ENCODE peak calls at places on chromosomes 11 and 22, in nine cellular contexts. One of them, this sample, is unnamed.

GRCh38 chr22:50459443-50460140 is 15.2 kb downstream of the SBF1 start:
- DNase-seq in progenitor cell of endocrine pancreas: no peak
- DNase-seq in PC-3: no peak
- DNase-seq in transverse colon: no peak
- DNase-seq in ascending aorta: no peak
- DNase-seq in GM20000: no peak
- DNase-seq in heart left ventricle: no peak
- DNase-seq in lung: no peak
- DNase-seq in fibroblast of mammary gland: no peak
- DNase-seq in this sample: no peak

GRCh38 chr11:19102521-19102900 is 14.5 kb upstream of the ZDHHC13 start:
- DNase-seq in progenitor cell of endocrine pancreas: no peak
- DNase-seq in PC-3: no peak
- DNase-seq in transverse colon: peak; percentile 71
- DNase-seq in ascending aorta: no peak
- DNase-seq in GM20000: no peak
- DNase-seq in heart left ventricle: no peak
- DNase-seq in lung: no peak
- DNase-seq in fibroblast of mammary gland: no peak
- DNase-seq in this sample: no peak

GRCh38 chr11:112877561-112877960 is 83.7 kb upstream of the NCAM1 start:
- DNase-seq in progenitor cell of endocrine pancreas: no peak
- DNase-seq in PC-3: no peak
- DNase-seq in transverse colon: no peak
- DNase-seq in ascending aorta: no peak
- DNase-seq in GM20000: no peak
- DNase-seq in heart left ventricle: no peak
- DNase-seq in lung: no peak
- DNase-seq in fibroblast of mammary gland: no peak
- DNase-seq in this sample: peak; percentile 30

GRCh38 chr11:124470516-124471231 is 25.2 kb upstream of the OR8B8 start:
- DNase-seq in progenitor cell of endocrine pancreas: no peak
- DNase-seq in PC-3: no peak
- DNase-seq in transverse colon: no peak
- DNase-seq in ascending aorta: no peak
- DNase-seq in GM20000: no peak
- DNase-seq in heart left ventricle: peak; percentile 64
- DNase-seq in lung: no peak
- DNase-seq in fibroblast of mammary gland: peak; percentile 10
- DNase-seq in this sample: no peak

GRCh38 chr22:27835446-27835845 is 33.9 kb upstream of the MN1 start:
- DNase-seq in progenitor cell of endocrine pancreas: no peak
- DNase-seq in PC-3: no peak
- DNase-seq in transverse colon: no peak
- DNase-seq in ascending aorta: peak; percentile 33
- DNase-seq in GM20000: no peak
- DNase-seq in heart left ventricle: no peak
- DNase-seq in lung: no peak
- DNase-seq in fibroblast of mammary gland: no peak
- DNase-seq in this sample: no peak

GRCh38 chr11:131223198-131223975 is 147.0 kb upstream of the NTM start:
- DNase-seq in progenitor cell of endocrine pancreas: no peak
- DNase-seq in PC-3: no peak
- DNase-seq in transverse colon: no peak
- DNase-seq in ascending aorta: no peak
- DNase-seq in GM20000: no peak
- DNase-seq in heart left ventricle: no peak
- DNase-seq in lung: no peak
- DNase-seq in fibroblast of mammary gland: no peak
- DNase-seq in this sample: no peak

GRCh38 chr11:116694815-116695590 is 77.8 kb downstream of the BUD13 start:
- DNase-seq in progenitor cell of endocrine pancreas: no peak
- DNase-seq in PC-3: peak; percentile 89
- DNase-seq in transverse colon: no peak
- DNase-seq in ascending aorta: peak; percentile 40
- DNase-seq in GM20000: no peak
- DNase-seq in heart left ventricle: no peak
- DNase-seq in lung: no peak
- DNase-seq in fibroblast of mammary gland: no peak
- DNase-seq in this sample: no peak

GRCh38 chr11:2783536-2784082 is 83.8 kb upstream of the KCNQ1OT1 start:
- DNase-seq in progenitor cell of endocrine pancreas: no peak
- DNase-seq in PC-3: no peak
- DNase-seq in transverse colon: no peak
- DNase-seq in ascending aorta: no peak
- DNase-seq in GM20000: no peak
- DNase-seq in heart left ventricle: no peak
- DNase-seq in lung: no peak
- DNase-seq in fibroblast of mammary gland: peak; percentile 24
- DNase-seq in this sample: no peak

GRCh38 chr11:61975638-61976419 is 8.4 kb upstream of the FTH1 start:
- DNase-seq in progenitor cell of endocrine pancreas: no peak
- DNase-seq in PC-3: no peak
- DNase-seq in transverse colon: no peak
- DNase-seq in ascending aorta: peak; percentile 58
- DNase-seq in GM20000: no peak
- DNase-seq in heart left ventricle: no peak
- DNase-seq in lung: no peak
- DNase-seq in fibroblast of mammary gland: no peak
- DNase-seq in this sample: no peak

GRCh38 chr11:124667601-124668000 is 5.9 kb downstream of the SIAE start:
- DNase-seq in progenitor cell of endocrine pancreas: no peak
- DNase-seq in PC-3: no peak
- DNase-seq in transverse colon: no peak
- DNase-seq in ascending aorta: no peak
- DNase-seq in GM20000: no peak
- DNase-seq in heart left ventricle: no peak
- DNase-seq in lung: no peak
- DNase-seq in fibroblast of mammary gland: no peak
- DNase-seq in this sample: no peak

GRCh38 chr22:46997311-46997970 is 235.0 kb downstream of the TBC1D22A start:
- DNase-seq in progenitor cell of endocrine pancreas: no peak
- DNase-seq in PC-3: no peak
- DNase-seq in transverse colon: no peak
- DNase-seq in ascending aorta: no peak
- DNase-seq in GM20000: no peak
- DNase-seq in heart left ventricle: no peak
- DNase-seq in lung: no peak
- DNase-seq in fibroblast of mammary gland: no peak
- DNase-seq in this sample: no peak

DNA sequence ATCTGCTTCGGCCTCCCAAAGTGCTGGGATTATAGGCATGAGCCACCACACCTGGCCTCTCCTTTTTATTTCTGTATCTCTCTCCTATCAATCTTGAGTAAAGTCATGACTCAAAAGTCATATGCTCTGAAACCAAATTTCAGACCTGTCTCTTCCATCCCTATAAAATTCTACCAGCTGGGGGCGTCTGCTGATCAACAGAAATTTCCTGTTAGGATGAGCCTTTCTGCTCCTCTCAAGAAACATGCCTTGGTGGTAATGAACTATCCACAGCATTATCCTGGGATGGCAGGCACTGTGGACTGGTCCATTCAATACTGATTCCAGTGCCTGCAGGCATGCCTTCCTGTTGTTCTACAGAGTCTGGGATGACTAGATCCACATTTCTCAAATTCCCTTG is 472.6 kb downstream of the NELL1 start:
- DNase-seq in progenitor cell of endocrine pancreas: no peak
- DNase-seq in PC-3: no peak
- DNase-seq in transverse colon: no peak
- DNase-seq in ascending aorta: no peak
- DNase-seq in GM20000: no peak
- DNase-seq in heart left ventricle: no peak
- DNase-seq in lung: no peak
- DNase-seq in fibroblast of mammary gland: no peak
- DNase-seq in this sample: no peak
- TF ChIP-seq CTCF in progenitor cell of endocrine pancreas: peak; percentile 43
- TF ChIP-seq CTCF in PC-3: no peak
- TF ChIP-seq CTCF in transverse colon: no peak
- TF ChIP-seq CTCF in ascending aorta: no peak
- TF ChIP-seq CTCF in GM20000: no peak
- TF ChIP-seq CTCF in heart left ventricle: no peak
- TF ChIP-seq CTCF in lung: no peak
- TF ChIP-seq CTCF in fibroblast of mammary gland: no peak
- TF ChIP-seq CTCF in this sample: peak; percentile 30

DNA sequence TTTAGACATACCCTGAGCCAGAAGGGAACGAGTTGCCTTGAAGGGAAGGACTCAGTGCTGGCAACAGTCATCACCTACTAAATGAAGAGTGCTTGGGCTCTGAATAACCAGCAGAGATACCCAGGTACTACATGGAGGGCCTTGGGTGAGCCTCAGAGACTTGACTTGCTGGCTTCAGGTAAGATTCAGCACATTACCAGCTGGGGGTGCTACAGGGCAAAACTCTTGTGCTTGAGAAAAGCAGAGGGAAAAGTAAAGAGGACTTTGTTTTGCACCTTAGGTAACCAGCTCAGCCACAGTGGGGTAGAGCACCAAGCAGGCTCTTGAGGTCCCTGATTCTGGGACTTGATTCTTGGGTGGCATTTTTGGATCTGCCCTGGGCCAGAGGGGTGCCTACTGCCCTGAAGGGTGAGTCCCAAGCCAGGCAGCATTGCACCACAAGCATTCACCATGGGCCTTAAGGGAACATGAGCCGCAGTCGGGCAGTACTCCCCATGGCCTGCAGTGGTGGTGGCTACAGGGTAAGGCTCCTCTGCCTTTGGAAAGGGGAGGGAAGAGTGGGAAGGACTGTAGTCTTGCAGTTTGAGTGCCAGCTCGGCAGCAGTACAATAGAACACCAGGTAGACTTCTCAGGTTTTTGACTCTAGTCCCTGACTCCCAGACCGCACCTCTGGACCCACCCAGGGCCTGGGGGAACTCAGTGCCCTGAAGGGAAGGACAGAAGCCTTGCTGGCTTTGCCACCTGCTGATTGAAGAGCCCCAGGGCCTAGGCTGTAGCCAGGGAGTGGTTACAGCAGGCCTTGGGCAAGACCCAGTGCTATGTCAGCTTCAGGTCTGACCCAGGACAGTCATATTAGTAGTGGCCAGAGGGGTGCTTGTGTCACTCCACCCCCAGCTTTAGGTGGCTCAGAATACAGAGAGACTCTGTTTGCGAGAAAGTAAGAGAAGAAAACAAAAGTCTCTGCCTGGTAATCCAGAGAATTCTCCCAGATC is 22.7 kb upstream of the PLEKHA7 start:
- DNase-seq in progenitor cell of endocrine pancreas: no peak
- DNase-seq in PC-3: peak; percentile 26
- DNase-seq in transverse colon: peak; percentile 43
- DNase-seq in ascending aorta: no peak
- DNase-seq in GM20000: no peak
- DNase-seq in heart left ventricle: no peak
- DNase-seq in lung: no peak
- DNase-seq in fibroblast of mammary gland: peak; percentile 5
- DNase-seq in this sample: no peak
- TF ChIP-seq CTCF in progenitor cell of endocrine pancreas: peak; percentile 39
- TF ChIP-seq CTCF in PC-3: peak; percentile 29
- TF ChIP-seq CTCF in transverse colon: peak; percentile 19
- TF ChIP-seq CTCF in ascending aorta: no peak
- TF ChIP-seq CTCF in GM20000: no peak
- TF ChIP-seq CTCF in heart left ventricle: no peak
- TF ChIP-seq CTCF in lung: no peak
- TF ChIP-seq CTCF in fibroblast of mammary gland: peak; percentile 12
- TF ChIP-seq CTCF in this sample: no peak

DNA sequence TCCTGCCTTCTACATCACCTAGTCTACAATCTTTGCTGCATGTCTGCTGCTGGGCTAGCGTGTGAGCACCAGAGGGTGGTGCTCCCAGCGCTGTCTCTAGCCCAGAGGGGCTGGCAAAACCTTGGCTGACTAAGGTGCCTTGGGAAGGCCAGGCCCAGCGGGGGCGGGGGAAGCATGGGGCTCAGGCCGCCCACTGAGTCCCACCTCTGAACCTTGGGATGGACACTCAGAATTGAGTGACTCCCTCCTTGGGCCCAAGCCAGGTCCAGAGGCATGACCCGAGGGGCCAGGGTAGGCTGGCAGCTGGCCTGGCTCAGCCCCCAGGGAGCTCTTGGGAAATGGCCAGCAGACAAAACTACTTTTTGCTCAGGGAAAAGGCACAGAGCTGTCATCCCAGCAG is 7.6 kb upstream of the GAL3ST1 start:
- DNase-seq in progenitor cell of endocrine pancreas: no peak
- DNase-seq in PC-3: no peak
- DNase-seq in transverse colon: no peak
- DNase-seq in ascending aorta: no peak
- DNase-seq in GM20000: no peak
- DNase-seq in heart left ventricle: no peak
- DNase-seq in lung: no peak
- DNase-seq in fibroblast of mammary gland: peak; percentile 22
- DNase-seq in this sample: no peak
- TF ChIP-seq CTCF in progenitor cell of endocrine pancreas: no peak
- TF ChIP-seq CTCF in PC-3: no peak
- TF ChIP-seq CTCF in transverse colon: no peak
- TF ChIP-seq CTCF in ascending aorta: no peak
- TF ChIP-seq CTCF in GM20000: no peak
- TF ChIP-seq CTCF in heart left ventricle: no peak
- TF ChIP-seq CTCF in lung: no peak
- TF ChIP-seq CTCF in fibroblast of mammary gland: no peak
- TF ChIP-seq CTCF in this sample: no peak

GRCh38 chr11:126114486-126115252 is 52.0 kb upstream of the CDON start:
- DNase-seq in progenitor cell of endocrine pancreas: no peak
- DNase-seq in PC-3: no peak
- DNase-seq in transverse colon: no peak
- DNase-seq in ascending aorta: no peak
- DNase-seq in GM20000: no peak
- DNase-seq in heart left ventricle: no peak
- DNase-seq in lung: no peak
- DNase-seq in fibroblast of mammary gland: no peak
- DNase-seq in this sample: no peak

GRCh38 chr11:126113963-126114362 is 51.3 kb upstream of the CDON start:
- DNase-seq in progenitor cell of endocrine pancreas: no peak
- DNase-seq in PC-3: no peak
- DNase-seq in transverse colon: no peak
- DNase-seq in ascending aorta: no peak
- DNase-seq in GM20000: no peak
- DNase-seq in heart left ventricle: no peak
- DNase-seq in lung: no peak
- DNase-seq in fibroblast of mammary gland: peak; percentile 57
- DNase-seq in this sample: no peak

GRCh38 chr11:126112547-126112946 is 49.9 kb upstream of the CDON start:
- DNase-seq in progenitor cell of endocrine pancreas: no peak
- DNase-seq in PC-3: no peak
- DNase-seq in transverse colon: no peak
- DNase-seq in ascending aorta: peak; percentile 74
- DNase-seq in GM20000: no peak
- DNase-seq in heart left ventricle: no peak
- DNase-seq in lung: no peak
- DNase-seq in fibroblast of mammary gland: peak; percentile 72
- DNase-seq in this sample: no peak

GRCh38 chr11:126113012-126113411 is 50.3 kb upstream of the CDON start:
- DNase-seq in progenitor cell of endocrine pancreas: no peak
- DNase-seq in PC-3: no peak
- DNase-seq in transverse colon: no peak
- DNase-seq in ascending aorta: no peak
- DNase-seq in GM20000: no peak
- DNase-seq in heart left ventricle: no peak
- DNase-seq in lung: no peak
- DNase-seq in fibroblast of mammary gland: no peak
- DNase-seq in this sample: no peak

GRCh38 chr11:126113515-126113957 is 50.9 kb upstream of the CDON start:
- DNase-seq in progenitor cell of endocrine pancreas: no peak
- DNase-seq in PC-3: peak; percentile 98
- DNase-seq in transverse colon: peak; percentile 90
- DNase-seq in ascending aorta: peak; percentile 97
- DNase-seq in GM20000: no peak
- DNase-seq in heart left ventricle: peak; percentile 86
- DNase-seq in lung: peak; percentile 90
- DNase-seq in fibroblast of mammary gland: peak; percentile 99
- DNase-seq in this sample: no peak
- TF ChIP-seq CTCF in progenitor cell of endocrine pancreas: no peak
- TF ChIP-seq CTCF in PC-3: no peak
- TF ChIP-seq CTCF in transverse colon: no peak
- TF ChIP-seq CTCF in ascending aorta: no peak
- TF ChIP-seq CTCF in GM20000: no peak
- TF ChIP-seq CTCF in heart left ventricle: peak; percentile 15
- TF ChIP-seq CTCF in lung: no peak
- TF ChIP-seq CTCF in fibroblast of mammary gland: no peak
- TF ChIP-seq CTCF in this sample: no peak